ENCODE peak calls at places on chromosomes 2 and 18, in four cellular contexts. One of them, this sample, is unnamed.
A peak's percentile ranks its signal among the peaks of the same experiment; 100 is the strongest.

GRCh38 chr18:47830772-47831171 is 99.7 kb downstream of the SMAD2 start:
- DNase-seq in GM12878: no peak
- DNase-seq in K562: no peak
- DNase-seq in H1: no peak
- DNase-seq in this sample: no peak

GRCh38 chr2:7819860-7820259 is 862.0 kb upstream of the ID2 start:
- DNase-seq in GM12878: no peak
- DNase-seq in K562: no peak
- DNase-seq in H1: no peak
- DNase-seq in this sample: no peak

GRCh38 chr2:65315042-65315441 is 87.4 kb downstream of the ACTR2 start:
- DNase-seq in GM12878: no peak
- DNase-seq in K562: no peak
- DNase-seq in H1: no peak
- DNase-seq in this sample: no peak

GRCh38 chr2:28282861-28283646 is 109.6 kb upstream of the FOSL2 start:
- DNase-seq in GM12878: no peak
- DNase-seq in K562: no peak
- DNase-seq in H1: no peak
- DNase-seq in this sample: no peak

GRCh38 chr18:20971886-20972267 is 139.7 kb downstream of the ROCK1 start:
- DNase-seq in GM12878: no peak
- DNase-seq in K562: peak; percentile 22
- DNase-seq in H1: no peak
- DNase-seq in this sample: peak; percentile 23

GRCh38 chr2:37836711-37837110 is 88.4 kb upstream of the RMDN2 start:
- DNase-seq in GM12878: no peak
- DNase-seq in K562: no peak
- DNase-seq in H1: no peak
- DNase-seq in this sample: no peak

GRCh38 chr2:162058973-162059668 is 14.9 kb downstream of the DPP4 start:
- DNase-seq in GM12878: peak; percentile 84
- DNase-seq in K562: no peak
- DNase-seq in H1: no peak
- DNase-seq in this sample: no peak

GRCh38 chr18:2843161-2843560 is 3.6 kb upstream of the EMILIN2 start:
- DNase-seq in GM12878: no peak
- DNase-seq in K562: no peak
- DNase-seq in H1: no peak
- DNase-seq in this sample: no peak

GRCh38 chr2:190607657-190608357 is 41.1 kb upstream of the NAB1 start:
- DNase-seq in GM12878: no peak
- DNase-seq in K562: no peak
- DNase-seq in H1: no peak
- DNase-seq in this sample: no peak

GRCh38 chr18:22447770-22448169 is 30.1 kb upstream of the CTAGE1 start:
- DNase-seq in GM12878: no peak
- DNase-seq in K562: no peak
- DNase-seq in H1: no peak
- DNase-seq in this sample: no peak
- TF ChIP-seq BRCA1 in GM12878: no peak
- TF ChIP-seq BRCA1 in K562: no peak
- TF ChIP-seq BRCA1 in H1: no peak
- TF ChIP-seq BRCA1 in this sample: no peak

DNA sequence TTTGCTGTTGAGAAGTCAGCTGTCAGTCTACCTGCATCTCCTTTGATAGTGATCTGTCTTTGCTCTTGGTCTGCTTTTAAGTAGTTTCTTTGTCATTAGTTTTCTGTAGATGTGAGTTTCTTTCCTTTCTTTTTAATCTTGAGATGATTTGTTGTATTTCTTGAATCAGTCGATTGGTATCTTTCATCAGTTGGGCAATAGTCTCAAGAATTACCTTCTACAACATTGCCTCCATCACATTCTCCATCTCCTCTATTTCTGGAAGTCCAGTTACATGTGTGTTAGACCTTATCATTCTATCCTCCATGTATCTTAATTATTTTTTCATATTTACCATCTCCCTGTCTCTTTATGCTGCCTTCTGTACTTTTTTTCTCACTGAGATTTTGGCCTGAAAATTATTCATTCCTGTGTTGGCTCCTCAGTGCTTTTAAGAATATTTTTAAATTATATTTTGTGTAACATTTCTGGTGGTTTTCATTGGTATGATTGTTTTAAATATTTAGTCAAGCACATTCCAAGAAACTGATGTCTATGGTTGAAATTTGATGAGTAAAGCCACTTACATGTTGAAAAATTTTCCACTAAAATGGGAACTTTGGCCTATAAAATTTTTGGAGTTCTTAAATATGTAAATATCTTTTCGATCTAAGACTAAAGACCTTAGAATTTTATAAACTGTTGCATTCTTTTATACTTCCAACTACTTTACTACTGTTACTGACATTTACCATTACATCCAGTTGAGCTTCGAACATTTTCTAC is 239.5 kb upstream of the MGAT5 start:
- DNase-seq in GM12878: no peak
- DNase-seq in K562: no peak
- DNase-seq in H1: no peak
- DNase-seq in this sample: no peak
- TF ChIP-seq BRCA1 in GM12878: no peak
- TF ChIP-seq BRCA1 in K562: no peak
- TF ChIP-seq BRCA1 in H1: no peak
- TF ChIP-seq BRCA1 in this sample: no peak

GRCh38 chr2:17085803-17086202 is 420.2 kb upstream of the CYRIA start:
- DNase-seq in GM12878: no peak
- DNase-seq in K562: no peak
- DNase-seq in H1: no peak
- DNase-seq in this sample: no peak

GRCh38 chr2:17086990-17087389 is 421.4 kb upstream of the CYRIA start:
- DNase-seq in GM12878: no peak
- DNase-seq in K562: no peak
- DNase-seq in H1: no peak
- DNase-seq in this sample: no peak

GRCh38 chr2:17079262-17079661 is 413.6 kb upstream of the CYRIA start:
- DNase-seq in GM12878: no peak
- DNase-seq in K562: no peak
- DNase-seq in H1: no peak
- DNase-seq in this sample: no peak

GRCh38 chr2:17083902-17084301 is 418.3 kb upstream of the CYRIA start:
- DNase-seq in GM12878: no peak
- DNase-seq in K562: no peak
- DNase-seq in H1: no peak
- DNase-seq in this sample: no peak

DNA sequence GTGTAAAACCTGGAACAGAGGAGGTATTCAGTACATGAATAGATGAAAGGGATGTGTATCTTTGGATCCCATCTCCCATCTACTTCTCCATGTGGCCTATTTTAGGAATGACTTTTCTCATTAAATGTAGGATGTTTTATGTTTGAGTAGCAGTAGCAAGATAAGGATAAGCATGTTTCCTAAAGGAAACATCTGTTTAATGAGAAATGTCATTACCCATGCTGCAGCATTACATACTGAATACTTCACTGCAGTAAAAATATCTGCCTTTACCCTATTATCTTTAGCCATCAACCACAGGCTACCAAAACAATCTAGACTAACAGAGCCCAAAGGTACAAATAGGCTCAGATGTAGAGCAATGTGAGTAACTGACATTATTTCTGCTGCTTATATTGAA is 419.2 kb upstream of the CYRIA start:
- DNase-seq in GM12878: no peak
- DNase-seq in K562: no peak
- DNase-seq in H1: no peak
- DNase-seq in this sample: no peak
- TF ChIP-seq BRCA1 in GM12878: no peak
- TF ChIP-seq BRCA1 in K562: no peak
- TF ChIP-seq BRCA1 in H1: no peak
- TF ChIP-seq BRCA1 in this sample: no peak

GRCh38 chr2:105746177-105747080 is 1.7 kb downstream of the NCK2 start:
- DNase-seq in GM12878: peak; percentile 69
- DNase-seq in K562: peak; percentile 41
- DNase-seq in H1: no peak
- DNase-seq in this sample: peak; percentile 29
- TF ChIP-seq BRCA1 in GM12878: no peak
- TF ChIP-seq BRCA1 in K562: no peak
- TF ChIP-seq BRCA1 in H1: no peak
- TF ChIP-seq BRCA1 in this sample: no peak

DNA sequence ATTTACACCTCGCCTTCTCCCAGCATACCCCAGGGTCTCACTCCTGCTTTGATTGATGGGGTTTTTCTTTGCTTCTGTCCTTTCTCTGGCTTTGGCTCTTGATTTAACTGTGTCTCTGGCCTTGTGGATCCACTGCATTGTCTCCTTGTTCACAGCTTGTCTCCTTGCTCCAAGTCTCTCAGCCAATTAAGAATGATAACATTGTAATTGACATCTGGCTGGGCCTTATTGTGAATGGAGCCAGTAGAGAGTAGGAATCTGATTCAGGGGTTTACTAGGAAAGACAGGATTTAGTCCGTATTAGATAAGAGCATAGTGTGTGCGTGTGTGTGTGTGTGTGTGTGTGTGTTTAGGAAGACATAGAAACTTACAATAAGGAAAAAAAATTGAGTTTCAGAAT is 1019.6 kb downstream of the TMEM182 start:
- DNase-seq in GM12878: no peak
- DNase-seq in K562: no peak
- DNase-seq in H1: no peak
- DNase-seq in this sample: no peak
- TF ChIP-seq BRCA1 in GM12878: no peak
- TF ChIP-seq BRCA1 in K562: no peak
- TF ChIP-seq BRCA1 in H1: no peak
- TF ChIP-seq BRCA1 in this sample: no peak

This sample was measured in HepG2.